ENCODE peak calls at places on chromosome 18, in seven cellular contexts. A, M, B, C, D, X and K are unnamed samples.

GRCh38 chr18:11891737-11892136 is 16.4 kb downstream of the MPPE1 start:
- DNase-seq in A (no peak), M (no peak), B (no peak), C (no peak), D (no peak), X (no peak), K (no peak)

GRCh38 chr18:23453657-23454011 is 547 bp downstream of the RIOK3 start:
- DNase-seq in A (no peak), M (no peak), B (peak), C (no peak), D (no peak), X (no peak), K (no peak)

GRCh38 chr18:68847219-68847860 is 49.5 kb downstream of the CCDC102B start:
- DNase-seq in A (no peak), M (no peak), B (peak), C (peak), D (no peak), X (peak), K (no peak)

GRCh38 chr18:75244336-75244735 is 33.7 kb downstream of the TSHZ1 start:
- DNase-seq in A (no peak), M (no peak), B (peak), C (peak), D (no peak), X (no peak), K (no peak)

GRCh38 chr18:46650681-46651080 is 6.3 kb downstream of the LOXHD1 start:
- DNase-seq in A (no peak), M (no peak), B (no peak), C (no peak), D (no peak), X (no peak), K (peak)

GRCh38 chr18:37442477-37442876 is 123.1 kb downstream of the CELF4 start:
- DNase-seq in A (no peak), M (no peak), B (no peak), C (peak), D (no peak), X (no peak), K (no peak)

GRCh38 chr18:23825978-23826405 is 136.7 kb downstream of the LAMA3 start:
- DNase-seq in A (no peak), M (no peak), B (peak), C (peak), D (peak), X (no peak), K (peak)

GRCh38 chr18:50578651-50579050 is 18.8 kb downstream of the MAPK4 start:
- DNase-seq in A (no peak), M (no peak), B (no peak), C (no peak), D (no peak), X (no peak), K (no peak)

GRCh38 chr18:69631281-69631680 is 230.6 kb downstream of the DOK6 start:
- DNase-seq in A (no peak), M (no peak), B (no peak), C (no peak), D (no peak), X (no peak), K (no peak)

GRCh38 chr18:36095936-36096519 is 28.7 kb upstream of the RPRD1A start:
- DNase-seq in A (no peak), M (no peak), B (peak), C (peak), D (no peak), X (peak), K (no peak)

GRCh38 chr18:62784338-62784965 is 69.1 kb downstream of the PHLPP1 start:
- DNase-seq in A (no peak), M (no peak), B (no peak), C (no peak), D (no peak), X (no peak), K (no peak)

GRCh38 chr18:37512400-37512799 is 53.2 kb downstream of the CELF4 start:
- DNase-seq in A (no peak), M (no peak), B (no peak), C (no peak), D (no peak), X (no peak), K (no peak)